ENCODE peak calls at places on chromosomes 4 and X, in four cellular contexts. O, Z, F and X are unnamed samples.

GRCh38 chr4:6582889-6583504 is 8.0 kb downstream of the MAN2B2 start:
- DNase-seq in O (no peak), F (no peak), Z (peak; percentile 40), X (no peak)

GRCh38 chr4:71732066-71732465 is 51.8 kb downstream of the GC start:
- DNase-seq in O (no peak), Z (no peak), F (no peak), X (no peak)

GRCh38 chrX:56786889-56787733 is 58.1 kb downstream of the NBDY start:
- DNase-seq in F (peak; percentile 20), O (peak; percentile 4), Z (no peak), X (no peak)

GRCh38 chrX:107659768-107660167 is 31.5 kb downstream of the PRPS1 start:
- DNase-seq in F (no peak), O (no peak), Z (no peak), X (no peak)

GRCh38 chr4:106019771-106020170 is 124.5 kb downstream of the NPNT start:
- DNase-seq in Z (no peak), F (no peak), O (no peak), X (no peak)

GRCh38 chr4:64581422-64581821 is 172.2 kb upstream of the TECRL start:
- DNase-seq in O (no peak), Z (no peak), F (no peak), X (no peak)

GRCh38 chr4:153232768-153233167 is 28.5 kb downstream of the TRIM2 start:
- DNase-seq in Z (peak; percentile 27), O (no peak), F (no peak), X (no peak)

GRCh38 chr4:52135166-52135565 is 84.1 kb downstream of the SPATA18 start:
- DNase-seq in Z (no peak), O (no peak), F (no peak), X (no peak)

GRCh38 chrX:131812847-131813825 is 210.0 kb upstream of the STK26 start:
- DNase-seq in Z (no peak), O (no peak), F (peak; percentile 91), X (peak; percentile 42)

DNA sequence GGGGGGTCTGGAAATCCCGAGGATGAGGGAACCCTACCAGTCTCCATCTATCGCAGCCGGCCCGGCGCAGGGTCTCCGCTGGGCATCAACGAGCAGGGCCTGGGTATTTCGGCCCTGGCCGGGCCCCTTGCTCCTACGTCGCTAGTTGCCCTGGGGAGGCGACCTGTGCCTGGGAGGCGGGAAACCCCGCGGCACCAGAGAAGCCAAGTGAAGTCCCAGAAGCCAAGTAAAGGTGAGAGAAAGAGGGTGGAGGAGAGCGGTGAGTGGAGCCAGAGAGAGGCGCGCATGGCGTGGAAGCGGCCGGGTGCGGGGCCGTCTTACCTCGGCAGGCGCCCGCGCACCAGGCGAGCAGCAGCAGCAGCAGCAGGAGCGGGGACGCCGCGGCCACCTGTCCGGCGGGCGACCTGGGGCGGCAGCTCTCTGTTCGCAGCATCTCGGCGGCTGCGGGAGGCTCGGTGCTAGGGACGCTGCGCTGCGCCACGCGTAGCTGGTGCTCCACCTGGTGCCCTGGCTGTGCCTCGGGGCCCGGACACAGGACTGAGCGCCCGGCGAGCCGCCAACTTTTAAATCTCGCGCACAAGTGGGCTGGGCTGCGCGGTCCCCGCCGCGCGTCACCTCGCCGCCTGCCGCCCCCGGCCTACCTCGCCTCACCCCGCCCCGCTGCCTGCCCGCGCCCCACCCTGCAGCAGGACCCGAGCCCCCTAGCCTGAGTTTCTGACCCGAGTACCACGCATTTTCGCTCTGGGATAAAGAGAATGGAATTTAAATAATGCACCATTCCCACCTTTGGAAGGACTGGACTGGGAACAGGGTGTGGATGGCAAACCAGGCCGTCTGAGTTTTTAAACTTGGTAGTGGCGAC is at the start of gene NMU:
- DNase-seq in O (no peak), F (no peak), Z (peak; percentile 67), X (no peak)
- TF ChIP-seq POLR2A in O (no peak), F (no peak), Z (peak; percentile 73), X (no peak)

DNA sequence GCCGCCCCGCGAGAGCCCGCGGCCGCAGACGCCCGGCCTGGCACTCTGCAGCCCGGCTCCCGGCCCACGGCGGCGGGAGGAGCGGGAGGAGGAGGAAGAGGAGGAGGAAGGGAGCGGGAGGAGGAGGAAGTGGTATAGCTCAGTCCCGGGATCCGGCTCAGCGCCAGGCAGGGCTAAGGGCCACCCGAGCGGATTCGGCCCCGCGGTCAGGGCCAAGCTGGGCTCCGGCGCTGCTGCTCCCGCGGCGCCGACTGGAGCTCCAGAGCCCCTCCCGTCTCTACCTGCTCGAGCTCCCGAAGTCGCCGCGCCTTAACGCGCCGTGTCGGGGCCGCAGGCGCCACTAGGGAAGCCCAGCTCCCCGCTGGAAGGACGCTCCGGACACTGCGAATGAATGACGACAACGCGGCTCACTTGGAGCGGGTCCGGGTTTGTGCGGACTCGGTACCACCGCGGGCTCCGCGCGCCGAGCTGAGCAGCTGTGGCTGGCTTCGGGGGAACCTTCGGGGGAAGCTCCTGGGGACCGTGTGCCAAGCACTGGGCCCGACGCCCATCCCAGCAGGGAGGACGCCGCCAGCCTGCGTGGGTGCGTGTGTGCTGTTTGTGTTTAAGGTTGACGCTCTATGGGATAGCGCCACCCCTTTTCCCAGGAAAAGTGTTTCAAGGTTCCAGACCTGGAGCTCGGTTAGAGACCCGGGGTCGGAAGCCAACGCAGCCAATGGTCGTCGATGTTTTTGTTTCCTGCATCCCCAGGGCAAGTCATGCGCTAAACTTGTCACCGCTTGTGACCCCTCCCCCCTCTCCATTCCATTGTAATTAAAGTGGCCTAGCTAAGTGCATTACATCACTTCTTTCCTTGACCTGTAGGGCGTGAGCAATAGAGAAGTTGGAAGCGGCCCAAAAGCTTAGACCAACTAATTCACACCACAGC is at the start of gene TBC1D9:
- DNase-seq in O (peak; percentile 84), Z (peak; percentile 86), F (peak; percentile 86), X (peak; percentile 31)
- TF ChIP-seq POLR2AphosphoS5 in O (no peak), Z (peak; percentile 69), F (peak; percentile 78), X (no peak)

DNA sequence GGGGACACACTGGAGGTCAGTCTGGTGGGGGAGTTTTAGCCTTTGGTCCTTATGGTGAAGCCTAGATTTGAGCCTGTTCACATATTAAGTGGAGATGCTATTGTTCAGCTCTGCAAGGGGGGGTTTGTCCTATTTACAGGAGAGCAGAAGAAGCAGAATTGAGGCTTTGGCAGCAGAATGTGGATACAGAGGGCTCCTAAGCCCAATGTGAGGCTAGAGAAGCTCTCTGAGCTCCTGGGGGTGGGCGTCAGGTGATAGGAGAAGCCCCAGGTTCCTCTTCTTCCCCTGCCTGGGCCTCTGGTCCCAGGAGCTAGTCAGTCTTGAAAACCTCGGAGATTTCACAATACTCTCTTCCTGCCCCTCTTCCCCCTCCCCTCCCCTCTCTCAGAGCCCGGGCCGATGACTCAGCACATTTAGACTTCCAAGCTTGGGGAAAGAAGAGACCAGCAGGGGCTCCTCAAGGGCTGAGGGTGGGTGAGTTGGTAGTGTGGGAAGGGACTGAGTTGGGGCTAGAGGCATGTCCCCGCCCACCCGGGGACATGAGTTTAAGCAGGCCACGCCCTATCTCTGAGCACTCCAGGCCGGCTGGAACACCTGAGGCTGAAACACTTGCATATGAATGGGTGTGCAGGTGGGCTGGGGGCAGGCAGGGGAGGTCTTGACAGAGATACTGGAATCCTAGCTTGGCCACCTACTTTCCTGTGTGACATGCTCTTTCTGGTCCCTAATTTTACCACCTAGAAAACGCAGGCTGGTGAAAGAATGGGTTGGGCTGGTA is 3.4 kb downstream of the TFE3 start:
- DNase-seq in F (peak; percentile 93), Z (peak; percentile 75), O (peak; percentile 81), X (no peak)
- TF ChIP-seq POLR2A in F (no peak), Z (no peak), O (no peak), X (no peak)

DNA sequence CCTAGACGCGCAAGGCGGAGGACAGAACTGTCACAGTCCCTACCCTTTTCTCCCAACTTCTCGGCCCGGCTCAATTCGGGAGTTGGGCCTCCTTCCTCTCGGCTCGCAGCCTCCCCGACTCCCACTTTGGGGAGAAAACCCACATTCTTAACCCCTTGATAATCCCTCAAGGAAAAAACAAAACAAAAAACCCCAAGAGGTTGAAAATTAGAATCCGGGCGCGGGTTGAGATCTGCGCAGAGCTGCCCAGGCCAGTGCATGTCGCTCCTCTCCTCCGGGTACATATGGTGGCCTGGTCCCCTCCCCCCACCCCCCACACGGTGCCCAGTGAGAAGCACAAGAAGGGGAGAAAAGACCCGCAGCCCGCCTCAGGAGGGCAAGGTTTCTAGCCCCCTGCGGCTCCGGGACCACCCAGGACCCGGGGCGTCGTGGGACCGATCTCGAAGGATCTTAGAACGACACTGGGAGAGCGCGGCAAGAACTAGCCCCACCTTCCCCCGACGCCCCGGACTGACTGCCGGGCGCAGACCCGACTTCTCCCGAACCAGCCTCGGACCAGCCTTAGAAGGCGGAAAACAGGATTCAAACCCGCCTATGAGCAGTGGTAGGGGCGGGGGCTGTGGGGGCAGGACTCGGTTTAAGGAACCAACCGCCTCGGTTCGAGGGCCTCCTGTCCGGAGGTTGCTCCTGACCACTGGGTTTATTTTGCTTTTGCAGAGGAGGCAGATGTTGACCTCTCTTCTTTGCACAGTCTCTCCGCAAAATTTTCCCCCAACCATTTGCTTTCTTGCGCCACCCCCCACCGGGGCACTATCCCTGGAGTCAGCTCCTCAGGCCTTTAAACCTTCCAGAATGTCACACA is 2.5 kb upstream of the PDGFRA start:
- DNase-seq in F (peak; percentile 92), O (peak; percentile 87), Z (no peak), X (no peak)
- TF ChIP-seq POLR2AphosphoS5 in F (peak; percentile 77), O (no peak), Z (no peak), X (no peak)

GRCh38 chr4:24930136-24930535 is 17.3 kb upstream of the CCDC149 start:
- DNase-seq in F (no peak), Z (no peak), O (no peak), X (no peak)
- TF ChIP-seq POLR2A in F (no peak), Z (no peak), O (no peak), X (no peak)

GRCh38 chrX:32562261-32562660 is 649.1 kb downstream of the DMD start:
- DNase-seq in O (no peak), F (no peak), Z (no peak), X (no peak)
- TF ChIP-seq POLR2AphosphoS5 in O (no peak), F (no peak), Z (no peak), X (no peak)

DNA sequence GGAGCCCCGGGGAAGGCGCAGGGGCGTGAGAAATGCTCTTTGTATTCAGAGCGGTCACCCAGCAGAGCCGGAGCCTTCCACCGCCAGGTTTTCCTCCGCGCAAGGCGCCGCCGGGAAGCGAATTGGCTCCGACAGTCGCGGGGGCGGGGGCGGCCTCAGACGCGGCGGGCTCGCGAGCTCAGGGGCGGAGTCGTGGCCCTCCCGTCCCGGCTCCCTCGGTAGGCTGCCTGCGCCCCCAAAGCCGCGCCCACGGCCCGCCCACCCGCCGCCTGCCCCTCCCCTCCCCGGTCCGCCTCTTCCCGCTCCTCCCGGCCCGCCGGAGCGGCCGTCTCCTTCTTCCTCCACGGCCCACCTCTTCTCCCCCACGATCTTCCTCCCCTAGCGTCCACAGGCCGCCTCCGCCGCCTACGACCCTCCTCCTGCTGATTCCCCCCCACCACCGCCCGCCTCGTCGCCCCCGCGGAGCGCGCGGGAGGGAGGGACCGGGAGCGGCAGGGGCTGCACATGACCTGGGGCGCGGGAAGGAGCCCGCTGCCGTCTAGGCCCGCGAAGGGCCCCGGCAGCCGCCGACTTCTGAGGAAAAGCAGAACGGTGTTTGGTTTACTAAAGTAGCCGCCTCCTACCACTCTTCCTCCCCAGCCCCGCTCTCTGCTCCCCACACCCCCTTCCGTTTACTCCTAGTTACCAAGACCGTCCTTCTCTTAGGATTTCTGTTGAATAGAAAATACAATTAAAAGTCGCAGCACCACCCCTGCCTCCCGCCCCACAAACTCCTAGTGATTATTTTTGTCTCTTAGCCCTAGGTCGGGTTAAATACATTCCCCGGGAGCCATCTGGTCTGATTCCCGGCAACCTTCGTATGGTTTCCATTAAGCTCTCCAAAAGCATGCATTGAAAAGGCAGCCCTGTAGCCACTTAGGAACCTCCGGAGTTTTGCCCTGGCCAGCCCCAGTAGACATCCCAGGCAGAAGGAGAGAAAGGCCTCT is 53.2 kb downstream of the C4orf51 start:
- DNase-seq in Z (peak; percentile 76), O (peak; percentile 92), F (peak; percentile 98), X (peak; percentile 88)
- TF ChIP-seq POLR2A in Z (no peak), O (peak; percentile 13), F (peak; percentile 83), X (peak; percentile 32)